ENCODE peak calls at places on chromosomes 6 and 20, in nine cellular contexts. One of them, this sample, is unnamed.

GRCh38 chr6:21748343-21749063 is 155.0 kb downstream of the SOX4 start:
- DNase-seq in right atrium auricular region: no peak
- DNase-seq in body of pancreas: no peak
- DNase-seq in upper lobe of right lung: no peak
- DNase-seq in CD8-positive, alpha-beta T cell: no peak
- DNase-seq in cardiac fibroblast: peak
- DNase-seq in adrenal gland: no peak
- DNase-seq in psoas muscle: no peak
- DNase-seq in OCI-LY7: peak
- DNase-seq in this sample: peak

GRCh38 chr20:50245561-50246366 is 55.1 kb downstream of the CEBPB start:
- DNase-seq in CD8-positive, alpha-beta T cell: no peak
- DNase-seq in upper lobe of right lung: no peak
- DNase-seq in psoas muscle: no peak
- DNase-seq in OCI-LY7: no peak
- DNase-seq in cardiac fibroblast: peak
- DNase-seq in right atrium auricular region: no peak
- DNase-seq in adrenal gland: no peak
- DNase-seq in body of pancreas: no peak
- DNase-seq in this sample: no peak

GRCh38 chr6:93916716-93917115 is 497.4 kb upstream of the EPHA7 start:
- DNase-seq in adrenal gland: no peak
- DNase-seq in CD8-positive, alpha-beta T cell: no peak
- DNase-seq in psoas muscle: no peak
- DNase-seq in cardiac fibroblast: no peak
- DNase-seq in upper lobe of right lung: no peak
- DNase-seq in body of pancreas: no peak
- DNase-seq in right atrium auricular region: no peak
- DNase-seq in OCI-LY7: no peak
- DNase-seq in this sample: no peak

GRCh38 chr6:139778688-139779087 is 404.2 kb upstream of the CITED2 start:
- DNase-seq in upper lobe of right lung: no peak
- DNase-seq in CD8-positive, alpha-beta T cell: no peak
- DNase-seq in right atrium auricular region: no peak
- DNase-seq in adrenal gland: no peak
- DNase-seq in psoas muscle: no peak
- DNase-seq in body of pancreas: no peak
- DNase-seq in cardiac fibroblast: peak
- DNase-seq in OCI-LY7: no peak
- DNase-seq in this sample: no peak

GRCh38 chr6:32188381-32189081 is 1.5 kb downstream of the PBX2 start:
- DNase-seq in psoas muscle: no peak
- DNase-seq in OCI-LY7: no peak
- DNase-seq in adrenal gland: no peak
- DNase-seq in CD8-positive, alpha-beta T cell: no peak
- DNase-seq in right atrium auricular region: no peak
- DNase-seq in upper lobe of right lung: no peak
- DNase-seq in body of pancreas: no peak
- DNase-seq in cardiac fibroblast: peak
- DNase-seq in this sample: no peak

GRCh38 chr6:139029470-139030210 is 1.1 kb downstream of the ABRACL start:
- DNase-seq in psoas muscle: peak
- DNase-seq in OCI-LY7: peak
- DNase-seq in body of pancreas: peak
- DNase-seq in upper lobe of right lung: peak
- DNase-seq in adrenal gland: peak
- DNase-seq in cardiac fibroblast: peak
- DNase-seq in right atrium auricular region: peak
- DNase-seq in CD8-positive, alpha-beta T cell: no peak
- DNase-seq in this sample: peak

GRCh38 chr6:33702345-33702977 is 9.0 kb downstream of the UQCC2 start:
- DNase-seq in cardiac fibroblast: peak
- DNase-seq in OCI-LY7: peak
- DNase-seq in right atrium auricular region: peak
- DNase-seq in upper lobe of right lung: peak
- DNase-seq in body of pancreas: peak
- DNase-seq in adrenal gland: peak
- DNase-seq in CD8-positive, alpha-beta T cell: no peak
- DNase-seq in psoas muscle: no peak
- DNase-seq in this sample: peak

GRCh38 chr6:100701728-100702127 is 179.4 kb downstream of the ASCC3 start:
- DNase-seq in upper lobe of right lung: no peak
- DNase-seq in right atrium auricular region: no peak
- DNase-seq in OCI-LY7: no peak
- DNase-seq in psoas muscle: no peak
- DNase-seq in cardiac fibroblast: no peak
- DNase-seq in adrenal gland: no peak
- DNase-seq in body of pancreas: no peak
- DNase-seq in CD8-positive, alpha-beta T cell: no peak
- DNase-seq in this sample: no peak

GRCh38 chr6:32194825-32195651 is 2.6 kb upstream of the GPSM3 start:
- DNase-seq in cardiac fibroblast: peak
- DNase-seq in right atrium auricular region: no peak
- DNase-seq in OCI-LY7: peak
- DNase-seq in CD8-positive, alpha-beta T cell: no peak
- DNase-seq in psoas muscle: no peak
- DNase-seq in upper lobe of right lung: no peak
- DNase-seq in adrenal gland: peak
- DNase-seq in body of pancreas: peak
- DNase-seq in this sample: peak

GRCh38 chr20:18267815-18268214 is 20.5 kb upstream of the ZNF133 start:
- DNase-seq in OCI-LY7: no peak
- DNase-seq in adrenal gland: no peak
- DNase-seq in CD8-positive, alpha-beta T cell: no peak
- DNase-seq in right atrium auricular region: no peak
- DNase-seq in psoas muscle: no peak
- DNase-seq in upper lobe of right lung: no peak
- DNase-seq in cardiac fibroblast: no peak
- DNase-seq in body of pancreas: no peak
- DNase-seq in this sample: no peak
- H3K4me3 ChIP-seq in OCI-LY7: no peak
- H3K4me3 ChIP-seq in adrenal gland: no peak
- H3K4me3 ChIP-seq in CD8-positive, alpha-beta T cell: no peak
- H3K4me3 ChIP-seq in right atrium auricular region: no peak
- H3K4me3 ChIP-seq in psoas muscle: no peak
- H3K4me3 ChIP-seq in upper lobe of right lung: no peak
- H3K4me3 ChIP-seq in cardiac fibroblast: no peak
- H3K4me3 ChIP-seq in body of pancreas: no peak
- H3K4me3 ChIP-seq in this sample: no peak

DNA sequence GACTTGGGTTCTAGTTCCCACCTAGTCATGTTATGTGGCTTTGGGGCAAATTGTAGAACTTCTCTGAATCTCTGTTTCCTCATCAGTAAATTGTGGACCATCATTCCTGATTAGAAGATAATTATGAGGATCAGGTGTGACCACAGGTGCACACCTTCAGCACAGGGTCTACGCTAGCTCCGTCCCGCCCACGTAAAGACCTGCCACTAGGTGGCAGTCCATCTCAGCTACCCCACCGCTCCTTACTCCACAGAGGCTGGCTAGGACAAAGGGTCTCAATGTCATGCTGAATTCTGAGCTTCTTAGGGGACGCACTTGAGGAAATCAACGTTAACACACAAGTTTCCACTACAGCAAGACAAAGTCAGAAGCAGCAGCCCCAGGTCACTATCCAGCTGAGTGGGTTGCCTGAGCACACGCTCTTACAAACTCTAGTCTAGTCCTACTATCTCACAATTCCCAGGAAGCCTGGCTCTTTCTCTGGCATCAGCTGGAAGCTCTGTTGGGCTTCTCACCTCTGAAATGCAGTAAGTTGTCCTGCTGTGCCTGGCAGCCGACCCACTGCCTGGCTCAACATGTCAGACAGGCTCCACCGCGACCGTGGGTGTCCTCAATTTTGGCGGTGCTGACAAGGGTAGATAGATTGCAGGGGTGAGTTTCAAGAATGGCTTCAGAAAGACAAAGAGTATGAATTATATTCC is 2.0 kb upstream of the PLCG1 start:
- DNase-seq in right atrium auricular region: no peak
- DNase-seq in OCI-LY7: peak
- DNase-seq in body of pancreas: peak
- DNase-seq in adrenal gland: peak
- DNase-seq in upper lobe of right lung: peak
- DNase-seq in cardiac fibroblast: peak
- DNase-seq in psoas muscle: no peak
- DNase-seq in CD8-positive, alpha-beta T cell: peak
- DNase-seq in this sample: peak
- TF ChIP-seq CTCF in right atrium auricular region: peak
- TF ChIP-seq CTCF in OCI-LY7: peak
- TF ChIP-seq CTCF in body of pancreas: peak
- TF ChIP-seq CTCF in adrenal gland: peak
- TF ChIP-seq CTCF in upper lobe of right lung: peak
- TF ChIP-seq CTCF in cardiac fibroblast: peak
- TF ChIP-seq CTCF in psoas muscle: peak
- TF ChIP-seq CTCF in CD8-positive, alpha-beta T cell: peak
- TF ChIP-seq CTCF in this sample: peak

DNA sequence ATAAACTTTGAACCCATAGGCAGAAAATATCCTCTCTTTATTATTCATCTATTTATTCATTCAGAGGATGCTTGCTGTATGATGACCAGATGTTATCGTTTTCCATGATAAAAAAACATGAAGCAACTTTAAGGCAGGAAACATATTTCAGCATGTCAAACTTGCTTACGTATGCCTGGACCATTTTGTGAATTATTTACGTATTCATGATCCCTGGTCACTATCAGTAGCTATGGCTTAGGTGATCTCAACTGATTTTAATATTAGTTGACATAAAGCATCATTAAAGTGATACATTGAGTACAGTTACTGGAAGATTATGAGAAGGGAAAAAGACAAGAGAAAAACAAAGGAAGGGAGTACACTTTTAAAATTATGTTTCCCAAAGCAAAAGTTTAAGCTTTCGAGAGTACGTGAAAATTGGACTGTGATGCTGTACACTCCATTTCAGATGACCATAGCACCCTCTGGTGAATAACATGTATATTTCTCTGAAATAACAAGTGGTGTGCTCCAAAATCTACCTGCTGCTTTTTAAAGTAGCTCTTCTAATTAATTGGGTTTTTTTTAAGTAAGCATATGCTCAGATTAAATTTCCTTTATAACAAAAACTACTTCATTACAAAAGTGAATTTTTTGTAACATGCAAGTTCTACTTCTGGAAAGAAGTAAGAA is 215.1 kb upstream of the HSF2 start:
- DNase-seq in right atrium auricular region: no peak
- DNase-seq in psoas muscle: no peak
- DNase-seq in CD8-positive, alpha-beta T cell: no peak
- DNase-seq in body of pancreas: no peak
- DNase-seq in upper lobe of right lung: no peak
- DNase-seq in OCI-LY7: no peak
- DNase-seq in cardiac fibroblast: peak
- DNase-seq in adrenal gland: no peak
- DNase-seq in this sample: no peak
- H3K4me3 ChIP-seq in right atrium auricular region: peak
- H3K4me3 ChIP-seq in psoas muscle: peak
- H3K4me3 ChIP-seq in CD8-positive, alpha-beta T cell: no peak
- H3K4me3 ChIP-seq in body of pancreas: no peak
- H3K4me3 ChIP-seq in upper lobe of right lung: no peak
- H3K4me3 ChIP-seq in OCI-LY7: no peak
- H3K4me3 ChIP-seq in cardiac fibroblast: no peak
- H3K4me3 ChIP-seq in adrenal gland: no peak
- H3K4me3 ChIP-seq in this sample: no peak

GRCh38 chr6:25755496-25755895 is 954 bp downstream of the SLC17A4 start:
- DNase-seq in psoas muscle: no peak
- DNase-seq in body of pancreas: no peak
- DNase-seq in OCI-LY7: no peak
- DNase-seq in adrenal gland: no peak
- DNase-seq in CD8-positive, alpha-beta T cell: no peak
- DNase-seq in upper lobe of right lung: no peak
- DNase-seq in right atrium auricular region: no peak
- DNase-seq in cardiac fibroblast: no peak
- DNase-seq in this sample: no peak
- TF ChIP-seq CTCF in psoas muscle: no peak
- TF ChIP-seq CTCF in body of pancreas: no peak
- TF ChIP-seq CTCF in OCI-LY7: no peak
- TF ChIP-seq CTCF in adrenal gland: no peak
- TF ChIP-seq CTCF in CD8-positive, alpha-beta T cell: no peak
- TF ChIP-seq CTCF in upper lobe of right lung: no peak
- TF ChIP-seq CTCF in right atrium auricular region: no peak
- TF ChIP-seq CTCF in cardiac fibroblast: no peak
- TF ChIP-seq CTCF in this sample: no peak

DNA sequence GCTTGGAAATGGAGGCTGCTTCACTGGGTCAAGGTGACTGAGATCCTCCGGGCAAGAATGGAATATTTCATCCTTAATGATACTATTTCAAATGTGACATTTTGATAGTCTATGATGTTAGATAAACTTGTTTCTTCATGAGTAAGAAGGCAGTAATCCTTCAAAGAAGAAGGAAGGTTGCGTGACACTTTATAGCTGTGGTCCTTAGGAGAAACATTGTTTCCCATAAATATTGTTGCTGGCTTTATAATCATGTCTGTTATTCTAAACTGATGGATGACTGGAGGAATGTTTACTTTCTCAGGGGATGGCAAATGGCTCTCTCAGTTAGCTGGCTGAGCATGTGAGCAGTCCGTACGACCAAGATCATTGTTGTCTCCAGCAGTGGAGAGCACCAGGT is 171.1 kb upstream of the OLIG3 start:
- DNase-seq in upper lobe of right lung: no peak
- DNase-seq in psoas muscle: no peak
- DNase-seq in body of pancreas: no peak
- DNase-seq in OCI-LY7: no peak
- DNase-seq in right atrium auricular region: no peak
- DNase-seq in cardiac fibroblast: no peak
- DNase-seq in CD8-positive, alpha-beta T cell: no peak
- DNase-seq in adrenal gland: no peak
- DNase-seq in this sample: no peak
- H3K4me3 ChIP-seq in upper lobe of right lung: no peak
- H3K4me3 ChIP-seq in psoas muscle: no peak
- H3K4me3 ChIP-seq in body of pancreas: no peak
- H3K4me3 ChIP-seq in OCI-LY7: no peak
- H3K4me3 ChIP-seq in right atrium auricular region: no peak
- H3K4me3 ChIP-seq in cardiac fibroblast: no peak
- H3K4me3 ChIP-seq in CD8-positive, alpha-beta T cell: no peak
- H3K4me3 ChIP-seq in adrenal gland: no peak
- H3K4me3 ChIP-seq in this sample: no peak

GRCh38 chr6:136338486-136338885 is 48.8 kb upstream of the BCLAF1 start:
- DNase-seq in upper lobe of right lung: no peak
- DNase-seq in right atrium auricular region: no peak
- DNase-seq in body of pancreas: no peak
- DNase-seq in cardiac fibroblast: no peak
- DNase-seq in CD8-positive, alpha-beta T cell: no peak
- DNase-seq in adrenal gland: no peak
- DNase-seq in OCI-LY7: no peak
- DNase-seq in psoas muscle: no peak
- DNase-seq in this sample: no peak
- TF ChIP-seq CTCF in upper lobe of right lung: no peak
- TF ChIP-seq CTCF in right atrium auricular region: no peak
- TF ChIP-seq CTCF in body of pancreas: no peak
- TF ChIP-seq CTCF in cardiac fibroblast: no peak
- TF ChIP-seq CTCF in CD8-positive, alpha-beta T cell: no peak
- TF ChIP-seq CTCF in adrenal gland: no peak
- TF ChIP-seq CTCF in OCI-LY7: peak
- TF ChIP-seq CTCF in psoas muscle: no peak
- TF ChIP-seq CTCF in this sample: no peak

GRCh38 chr6:88165087-88165876 is 865 bp downstream of the CNR1 start:
- DNase-seq in OCI-LY7: no peak
- DNase-seq in CD8-positive, alpha-beta T cell: no peak
- DNase-seq in body of pancreas: no peak
- DNase-seq in psoas muscle: no peak
- DNase-seq in upper lobe of right lung: no peak
- DNase-seq in adrenal gland: no peak
- DNase-seq in right atrium auricular region: no peak
- DNase-seq in cardiac fibroblast: no peak
- DNase-seq in this sample: no peak
- H3K4me3 ChIP-seq in OCI-LY7: peak
- H3K4me3 ChIP-seq in CD8-positive, alpha-beta T cell: no peak
- H3K4me3 ChIP-seq in body of pancreas: peak
- H3K4me3 ChIP-seq in psoas muscle: peak
- H3K4me3 ChIP-seq in upper lobe of right lung: peak
- H3K4me3 ChIP-seq in adrenal gland: no peak
- H3K4me3 ChIP-seq in right atrium auricular region: peak
- H3K4me3 ChIP-seq in cardiac fibroblast: peak
- H3K4me3 ChIP-seq in this sample: peak